ENCODE peak calls at places on chromosomes 5 and 9, in ten cellular contexts. F, U, P, S, H, J, T, Y, E and X are unnamed samples.

GRCh38 chr9:95137587-95138145 is 179.8 kb downstream of the FANCC start:
- DNase-seq in P (no peak), H (no peak), J (no peak), U (no peak), T (no peak), F (no peak), E (no peak), S (no peak), Y (no peak), X (no peak)

GRCh38 chr5:134435525-134435924 is 23.8 kb upstream of the CDKN2AIPNL start:
- DNase-seq in E (no peak), S (peak), T (no peak), F (peak), Y (no peak), H (peak), P (peak), U (no peak), J (no peak), X (no peak)

GRCh38 chr9:95488971-95489370 is 27.8 kb downstream of the PTCH1 start:
- DNase-seq in P (no peak), F (no peak), T (no peak), E (no peak), J (no peak), U (no peak), S (no peak), Y (no peak), H (no peak), X (no peak)

GRCh38 chr5:78500028-78500427 is 139.6 kb downstream of the SCAMP1 start:
- DNase-seq in U (no peak), J (no peak), E (no peak), S (no peak), T (no peak), P (no peak), H (no peak), F (no peak), Y (no peak), X (no peak)

GRCh38 chr5:112367400-112367799 is 51.7 kb downstream of the EPB41L4A start:
- DNase-seq in P (no peak), T (no peak), S (no peak), J (no peak), F (no peak), H (no peak), E (no peak), U (no peak), Y (no peak), X (no peak)

GRCh38 chr9:106697799-106698591 is 165.0 kb upstream of the ZNF462 start:
- DNase-seq in S (peak), F (peak), E (no peak), U (no peak), Y (peak), T (peak), H (no peak), P (no peak), J (no peak), X (peak)

GRCh38 chr5:67453526-67453925 is 256.9 kb upstream of the CD180 start:
- DNase-seq in H (no peak), E (no peak), Y (no peak), F (peak), P (no peak), S (no peak), U (no peak), T (peak), J (no peak), X (no peak)

GRCh38 chr5:78974011-78974410 is 11.1 kb downstream of the ARSB start:
- DNase-seq in T (no peak), H (no peak), E (no peak), J (no peak), S (no peak), Y (no peak), P (no peak), U (no peak), F (no peak), X (no peak)

GRCh38 chr5:34676409-34676808 is 20.3 kb downstream of the RAI14 start:
- DNase-seq in Y (no peak), T (peak), S (peak), U (no peak), H (no peak), F (peak), E (no peak), J (no peak), P (no peak), X (no peak)

GRCh38 chr5:154236459-154237375 is 46.2 kb downstream of the GALNT10 start:
- DNase-seq in S (no peak), T (no peak), Y (no peak), H (no peak), J (no peak), F (no peak), U (no peak), E (no peak), P (no peak), X (no peak)

GRCh38 chr5:2184024-2184362 is 301.3 kb upstream of the IRX4 start:
- DNase-seq in E (no peak), Y (no peak), T (no peak), F (no peak), J (no peak), H (no peak), S (no peak), U (no peak), P (no peak), X (no peak)

GRCh38 chr5:162488077-162488476 is 420.5 kb downstream of the GABRG2 start:
- DNase-seq in H (no peak), S (no peak), U (no peak), J (no peak), Y (no peak), F (no peak), P (no peak), T (peak), E (no peak), X (no peak)

GRCh38 chr9:116490321-116490720 is 196.8 kb upstream of the TRIM32 start:
- DNase-seq in H (no peak), S (peak), E (no peak), T (peak), U (no peak), Y (no peak), P (no peak), J (no peak), F (no peak), X (no peak)

GRCh38 chr5:175654807-175655206 is 3.1 kb upstream of the HRH2 start:
- DNase-seq in U (no peak), E (no peak), P (no peak), F (no peak), H (no peak), J (no peak), T (no peak), S (no peak), Y (no peak), X (no peak)

GRCh38 chr5:157247267-157247666 is 18.7 kb upstream of the CYFIP2 start:
- DNase-seq in H (no peak), S (no peak), U (no peak), F (no peak), E (no peak), Y (no peak), T (no peak), J (no peak), P (no peak), X (no peak)

GRCh38 chr9:33375841-33376321 is 26.5 kb downstream of the AQP7 start:
- DNase-seq in U (no peak), E (no peak), F (no peak), J (no peak), T (peak), P (no peak), Y (no peak), S (no peak), H (no peak), X (peak)

GRCh38 chr5:133112026-133112660 is 60.3 kb downstream of the HSPA4 start:
- DNase-seq in P (no peak), F (no peak), U (no peak), Y (no peak), S (no peak), E (no peak), T (no peak), H (no peak), J (no peak), X (no peak)

GRCh38 chr5:40071870-40072269 is 607.8 kb upstream of the PTGER4 start:
- DNase-seq in U (no peak), T (no peak), S (peak), E (no peak), P (peak), J (no peak), H (no peak), F (peak), Y (no peak), X (no peak)

DNA sequence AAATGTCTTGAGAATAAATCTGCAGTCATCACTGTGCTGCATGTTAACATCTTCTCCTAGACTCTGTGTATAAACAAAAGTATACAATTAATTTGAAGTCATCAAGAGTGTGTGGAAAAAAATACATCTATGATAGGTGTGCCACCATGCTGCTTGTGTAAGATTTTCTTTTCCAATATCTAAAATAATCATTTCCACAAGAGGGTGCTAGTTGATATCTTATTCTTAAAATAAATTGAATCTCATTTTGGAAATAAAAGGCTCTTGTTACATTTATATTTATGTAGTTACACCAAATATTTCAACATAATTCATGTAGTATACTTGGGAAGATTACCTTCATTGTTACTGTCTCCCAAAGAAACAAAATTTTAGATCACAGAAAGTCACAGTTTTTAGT is 14.1 kb upstream of the MOCS2 start:
- DNase-seq in T (peak), H (no peak), E (no peak), P (no peak), S (peak), U (no peak), F (no peak), Y (no peak), J (no peak), X (no peak)
- TF ChIP-seq CTCF in T (no peak), H (peak), E (peak), P (peak), S (peak), U (peak), F (no peak), Y (peak), J (peak), X (peak)

GRCh38 chr9:81848472-81848871 is 79.8 kb upstream of the SPATA31D4 start:
- DNase-seq in T (peak), Y (no peak), S (peak), P (no peak), J (no peak), F (peak), E (no peak), H (no peak), U (no peak), X (no peak)
- TF ChIP-seq CTCF in T (peak), Y (peak), S (peak), P (peak), J (peak), F (peak), E (no peak), H (peak), U (peak), X (peak)

DNA sequence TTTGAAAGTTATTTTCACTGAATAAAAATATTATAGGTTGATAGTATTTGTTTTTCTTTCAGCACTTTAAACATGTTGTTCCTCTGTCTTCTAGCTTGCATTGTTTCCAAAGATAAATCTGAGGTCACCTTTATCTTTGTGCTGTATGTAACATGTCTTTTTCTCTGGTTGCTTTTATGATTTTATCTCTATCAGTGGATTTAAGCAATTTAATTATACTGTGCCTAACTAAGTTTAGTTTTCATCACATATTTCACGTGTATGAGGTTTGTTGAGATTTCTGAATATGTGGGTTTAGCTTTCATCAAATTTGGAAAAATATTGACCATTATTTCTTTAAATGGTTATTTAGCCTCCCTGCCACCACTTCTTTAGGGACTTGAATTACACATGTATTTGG is 214.5 kb downstream of the SNX18 start:
- DNase-seq in Y (no peak), E (no peak), H (no peak), P (no peak), J (no peak), U (no peak), F (no peak), S (no peak), T (no peak), X (no peak)
- TF ChIP-seq CTCF in Y (no peak), E (no peak), H (no peak), P (no peak), J (no peak), U (no peak), F (no peak), S (no peak), T (no peak), X (no peak)

GRCh38 chr9:133400292-133400691 is 17.5 kb downstream of the REXO4 start:
- DNase-seq in Y (no peak), E (no peak), J (no peak), U (no peak), S (no peak), T (no peak), H (no peak), P (no peak), F (no peak), X (no peak)
- TF ChIP-seq CTCF in Y (no peak), E (no peak), J (no peak), U (no peak), S (no peak), T (no peak), H (no peak), P (no peak), F (no peak), X (no peak)

GRCh38 chr9:2662496-2662895 is 40.9 kb downstream of the VLDLR start:
- DNase-seq in P (peak), Y (no peak), F (no peak), E (no peak), T (no peak), J (peak), H (no peak), U (no peak), S (no peak), X (no peak)
- TF ChIP-seq CTCF in P (peak), Y (no peak), F (no peak), E (no peak), T (no peak), J (peak), H (peak), U (no peak), S (no peak), X (peak)

DNA sequence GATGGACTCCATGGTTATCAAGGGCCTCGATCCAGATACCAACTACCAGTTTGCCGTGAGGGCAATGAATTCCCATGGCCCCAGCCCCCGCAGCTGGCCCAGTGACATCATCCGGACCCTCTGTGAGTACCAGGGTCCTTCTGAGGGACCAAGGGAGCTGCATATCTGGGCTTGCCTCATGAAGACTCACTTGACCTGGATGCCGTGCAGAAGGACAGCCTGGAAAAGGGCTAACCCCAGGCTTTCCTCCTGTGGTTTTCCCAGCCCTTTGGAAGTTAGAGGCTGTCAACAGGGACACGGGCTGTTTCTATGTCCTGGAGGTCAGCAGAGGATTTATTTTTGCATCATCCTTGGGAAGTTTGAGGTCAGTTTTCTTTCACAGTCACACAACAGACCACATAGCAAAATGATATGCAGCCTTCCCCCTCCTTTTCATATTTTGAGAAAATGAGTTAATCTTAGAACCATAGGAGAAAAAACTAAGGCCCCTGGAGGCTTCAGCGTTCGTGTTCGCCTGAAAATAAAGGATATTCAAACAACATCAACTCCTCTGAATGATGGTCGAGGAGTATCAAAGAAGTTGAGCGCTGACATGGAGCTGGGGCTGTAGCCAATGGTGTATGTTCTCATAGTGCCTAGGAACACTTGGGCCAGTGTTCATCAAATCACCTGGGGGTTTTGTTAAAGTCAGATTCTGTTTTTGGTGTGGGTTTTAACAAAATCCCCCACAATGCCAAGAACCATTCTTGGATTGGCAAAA is 112.2 kb downstream of the EGFLAM start:
- DNase-seq in J (no peak), E (no peak), H (no peak), U (no peak), F (no peak), P (no peak), S (no peak), Y (no peak), T (no peak), X (no peak)
- TF ChIP-seq CTCF in J (no peak), E (no peak), H (no peak), U (no peak), F (no peak), P (no peak), S (no peak), Y (no peak), T (no peak), X (no peak)

GRCh38 chr5:149030392-149030791 is 32.5 kb downstream of the SH3TC2 start:
- DNase-seq in S (peak), J (no peak), T (no peak), E (no peak), Y (peak), F (peak), H (no peak), P (no peak), U (no peak), X (no peak)

GRCh38 chr5:149027636-149028035 is 35.2 kb downstream of the SH3TC2 start:
- DNase-seq in J (no peak), P (no peak), U (no peak), Y (no peak), F (no peak), H (no peak), S (no peak), E (no peak), T (no peak), X (no peak)

GRCh38 chr5:149030838-149031397 is 31.9 kb downstream of the SH3TC2 start:
- DNase-seq in J (no peak), H (no peak), E (no peak), P (no peak), F (no peak), U (no peak), Y (no peak), S (no peak), T (no peak), X (no peak)

GRCh38 chr5:149028161-149028560 is 34.7 kb downstream of the SH3TC2 start:
- DNase-seq in Y (no peak), E (no peak), P (no peak), S (no peak), U (no peak), H (no peak), F (no peak), T (no peak), J (no peak), X (no peak)

GRCh38 chr5:149028984-149029383 is 33.9 kb downstream of the SH3TC2 start:
- DNase-seq in U (no peak), Y (no peak), H (no peak), S (peak), P (no peak), J (no peak), T (no peak), E (no peak), F (no peak), X (no peak)
- TF ChIP-seq CTCF in U (no peak), Y (no peak), H (no peak), S (no peak), P (no peak), J (no peak), T (no peak), E (no peak), F (no peak), X (no peak)

GRCh38 chr9:36141288-36141687 is 4.8 kb downstream of the GLIPR2 start:
- DNase-seq in Y (no peak), H (no peak), E (no peak), S (peak), T (peak), U (no peak), J (peak), P (peak), F (no peak), X (peak)
- TF ChIP-seq CTCF in Y (peak), H (peak), E (no peak), S (peak), T (peak), U (no peak), J (peak), P (peak), F (peak), X (peak)